ENCODE peak calls at places on chromosomes 1 and 21, in five cellular contexts. One of them, this sample, is unnamed.

GRCh38 chr1:41769068-41769467 is 149.7 kb downstream of the HIVEP3 start:
- DNase-seq in GM12865: no peak
- DNase-seq in lung: no peak
- DNase-seq in OCI-LY7: no peak
- DNase-seq in heart left ventricle: no peak
- DNase-seq in this sample: no peak

GRCh38 chr21:35406600-35406999 is 357.5 kb upstream of the RUNX1 start:
- DNase-seq in OCI-LY7: no peak
- DNase-seq in heart left ventricle: no peak
- DNase-seq in lung: no peak
- DNase-seq in GM12865: no peak
- DNase-seq in this sample: no peak

GRCh38 chr1:28860332-28861073 is 48.5 kb downstream of the OPRD1 start:
- DNase-seq in lung: no peak
- DNase-seq in GM12865: no peak
- DNase-seq in OCI-LY7: no peak
- DNase-seq in heart left ventricle: no peak
- DNase-seq in this sample: no peak

GRCh38 chr1:85274969-85275453 is 1.4 kb downstream of the BCL10 start:
- DNase-seq in lung: no peak
- DNase-seq in heart left ventricle: no peak
- DNase-seq in GM12865: no peak
- DNase-seq in OCI-LY7: peak
- DNase-seq in this sample: no peak

GRCh38 chr1:175725684-175726083 is 17.7 kb downstream of the TNR start:
- DNase-seq in heart left ventricle: peak
- DNase-seq in lung: no peak
- DNase-seq in OCI-LY7: peak
- DNase-seq in GM12865: peak
- DNase-seq in this sample: peak

GRCh38 chr1:110292327-110292741 is 46.8 kb upstream of the RBM15 start:
- DNase-seq in heart left ventricle: no peak
- DNase-seq in lung: no peak
- DNase-seq in OCI-LY7: no peak
- DNase-seq in GM12865: no peak
- DNase-seq in this sample: no peak

GRCh38 chr1:236809133-236809532 is 14.0 kb downstream of the MTR start:
- DNase-seq in GM12865: no peak
- DNase-seq in heart left ventricle: no peak
- DNase-seq in OCI-LY7: no peak
- DNase-seq in lung: no peak
- DNase-seq in this sample: no peak

GRCh38 chr1:54289061-54289938 is 89.3 kb downstream of the MRPL37 start:
- DNase-seq in lung: no peak
- DNase-seq in OCI-LY7: no peak
- DNase-seq in heart left ventricle: no peak
- DNase-seq in GM12865: no peak
- DNase-seq in this sample: no peak

GRCh38 chr1:228074954-228075730 is 7.4 kb upstream of the ARF1 start:
- DNase-seq in lung: no peak
- DNase-seq in heart left ventricle: no peak
- DNase-seq in OCI-LY7: no peak
- DNase-seq in GM12865: no peak
- DNase-seq in this sample: no peak

DNA sequence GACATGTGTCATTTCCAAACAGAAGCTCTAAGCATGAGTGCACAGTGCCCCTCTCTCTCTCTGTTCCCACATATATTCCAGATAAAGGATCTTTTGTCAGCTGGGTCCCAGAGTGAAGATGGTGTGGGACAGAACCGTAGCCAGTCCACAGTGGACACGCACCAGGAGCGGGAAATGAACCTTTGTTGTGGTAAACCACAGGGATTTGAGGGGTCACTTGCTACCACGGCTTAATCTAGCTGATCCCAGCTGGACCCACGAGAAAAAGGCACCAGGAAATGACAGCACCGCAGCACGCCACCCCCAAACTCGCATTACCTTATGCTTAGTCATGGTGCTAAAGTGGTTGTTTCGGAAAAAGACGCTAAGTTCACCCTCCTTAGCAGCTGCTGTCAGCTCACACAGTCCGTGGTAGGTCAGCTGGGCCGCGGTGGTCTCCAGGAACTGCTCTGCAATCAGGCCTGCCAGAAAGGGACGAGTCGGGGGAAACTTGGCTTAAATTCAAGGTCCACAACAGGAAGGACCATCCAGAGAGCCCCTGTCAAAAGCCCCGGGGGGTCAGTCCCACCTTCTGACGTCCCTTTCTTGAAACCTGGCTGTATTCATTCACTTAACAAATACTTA is 7.5 kb downstream of the MINDY1 start:
- DNase-seq in heart left ventricle: no peak
- DNase-seq in OCI-LY7: no peak
- DNase-seq in lung: no peak
- DNase-seq in GM12865: no peak
- DNase-seq in this sample: no peak
- TF ChIP-seq CTCF in heart left ventricle: no peak
- TF ChIP-seq CTCF in OCI-LY7: no peak
- TF ChIP-seq CTCF in lung: no peak
- TF ChIP-seq CTCF in GM12865: no peak
- TF ChIP-seq CTCF in this sample: no peak

GRCh38 chr1:70490153-70490552 is 79.1 kb downstream of the CTH start:
- DNase-seq in heart left ventricle: no peak
- DNase-seq in OCI-LY7: no peak
- DNase-seq in lung: no peak
- DNase-seq in GM12865: no peak
- DNase-seq in this sample: no peak

GRCh38 chr1:70487471-70487840 is 76.4 kb downstream of the CTH start:
- DNase-seq in heart left ventricle: no peak
- DNase-seq in OCI-LY7: no peak
- DNase-seq in lung: no peak
- DNase-seq in GM12865: no peak
- DNase-seq in this sample: no peak

GRCh38 chr1:70486676-70487470 is 75.8 kb downstream of the CTH start:
- DNase-seq in OCI-LY7: no peak
- DNase-seq in heart left ventricle: peak
- DNase-seq in lung: no peak
- DNase-seq in GM12865: no peak
- DNase-seq in this sample: no peak

GRCh38 chr1:70485624-70486023 is 74.6 kb downstream of the CTH start:
- DNase-seq in lung: no peak
- DNase-seq in heart left ventricle: no peak
- DNase-seq in GM12865: no peak
- DNase-seq in OCI-LY7: no peak
- DNase-seq in this sample: no peak

GRCh38 chr1:70487910-70488665 is 77.0 kb downstream of the CTH start:
- DNase-seq in GM12865: peak
- DNase-seq in heart left ventricle: no peak
- DNase-seq in OCI-LY7: peak
- DNase-seq in lung: no peak
- DNase-seq in this sample: peak
- TF ChIP-seq CTCF in GM12865: peak
- TF ChIP-seq CTCF in heart left ventricle: peak
- TF ChIP-seq CTCF in OCI-LY7: peak
- TF ChIP-seq CTCF in lung: no peak
- TF ChIP-seq CTCF in this sample: peak

GRCh38 chr1:201587729-201588128 is 48.8 kb downstream of the NAV1 start:
- DNase-seq in GM12865: no peak
- DNase-seq in OCI-LY7: no peak
- DNase-seq in lung: no peak
- DNase-seq in heart left ventricle: no peak
- DNase-seq in this sample: no peak
- TF ChIP-seq CTCF in GM12865: no peak
- TF ChIP-seq CTCF in OCI-LY7: no peak
- TF ChIP-seq CTCF in lung: no peak
- TF ChIP-seq CTCF in heart left ventricle: no peak
- TF ChIP-seq CTCF in this sample: no peak

GRCh38 chr1:235586413-235586812 is 63.2 kb downstream of the GNG4 start:
- DNase-seq in OCI-LY7: no peak
- DNase-seq in GM12865: no peak
- DNase-seq in heart left ventricle: no peak
- DNase-seq in lung: no peak
- DNase-seq in this sample: no peak
- TF ChIP-seq CTCF in OCI-LY7: no peak
- TF ChIP-seq CTCF in GM12865: no peak
- TF ChIP-seq CTCF in heart left ventricle: no peak
- TF ChIP-seq CTCF in lung: no peak
- TF ChIP-seq CTCF in this sample: no peak

DNA sequence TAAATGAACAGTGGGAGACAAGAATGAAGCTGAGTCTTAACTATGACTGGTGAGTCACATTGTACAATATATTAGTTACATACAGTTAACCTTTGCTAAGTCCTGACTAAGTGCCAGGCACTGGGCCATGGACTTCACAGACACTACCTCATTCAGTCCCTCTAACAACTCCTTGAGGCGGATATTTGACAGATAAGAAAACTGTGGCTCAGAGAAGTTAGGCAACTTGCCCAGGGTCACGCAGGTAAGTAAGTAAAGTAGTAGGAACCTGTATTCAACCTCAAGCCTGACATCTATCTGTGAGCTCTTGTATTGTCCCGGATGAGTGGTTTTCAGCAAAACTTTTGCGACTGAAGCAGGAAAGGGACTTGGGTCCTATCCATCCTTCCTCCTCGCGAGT is 62.1 kb downstream of the GNG12 start:
- DNase-seq in lung: peak
- DNase-seq in heart left ventricle: no peak
- DNase-seq in GM12865: peak
- DNase-seq in OCI-LY7: peak
- DNase-seq in this sample: no peak
- TF ChIP-seq CTCF in lung: no peak
- TF ChIP-seq CTCF in heart left ventricle: no peak
- TF ChIP-seq CTCF in GM12865: peak
- TF ChIP-seq CTCF in OCI-LY7: peak
- TF ChIP-seq CTCF in this sample: no peak

GRCh38 chr21:44740721-44741120 is 29.3 kb upstream of the TSPEAR start:
- DNase-seq in lung: no peak
- DNase-seq in OCI-LY7: no peak
- DNase-seq in GM12865: no peak
- DNase-seq in heart left ventricle: no peak
- DNase-seq in this sample: no peak

GRCh38 chr21:44741921-44742320 is 30.5 kb upstream of the TSPEAR start:
- DNase-seq in OCI-LY7: no peak
- DNase-seq in GM12865: no peak
- DNase-seq in heart left ventricle: no peak
- DNase-seq in lung: no peak
- DNase-seq in this sample: no peak

GRCh38 chr21:44738621-44739020 is 27.2 kb upstream of the TSPEAR start:
- DNase-seq in OCI-LY7: no peak
- DNase-seq in GM12865: no peak
- DNase-seq in lung: no peak
- DNase-seq in heart left ventricle: no peak
- DNase-seq in this sample: no peak

GRCh38 chr21:44739316-44739715 is 27.9 kb upstream of the TSPEAR start:
- DNase-seq in heart left ventricle: no peak
- DNase-seq in lung: no peak
- DNase-seq in GM12865: no peak
- DNase-seq in OCI-LY7: no peak
- DNase-seq in this sample: no peak

DNA sequence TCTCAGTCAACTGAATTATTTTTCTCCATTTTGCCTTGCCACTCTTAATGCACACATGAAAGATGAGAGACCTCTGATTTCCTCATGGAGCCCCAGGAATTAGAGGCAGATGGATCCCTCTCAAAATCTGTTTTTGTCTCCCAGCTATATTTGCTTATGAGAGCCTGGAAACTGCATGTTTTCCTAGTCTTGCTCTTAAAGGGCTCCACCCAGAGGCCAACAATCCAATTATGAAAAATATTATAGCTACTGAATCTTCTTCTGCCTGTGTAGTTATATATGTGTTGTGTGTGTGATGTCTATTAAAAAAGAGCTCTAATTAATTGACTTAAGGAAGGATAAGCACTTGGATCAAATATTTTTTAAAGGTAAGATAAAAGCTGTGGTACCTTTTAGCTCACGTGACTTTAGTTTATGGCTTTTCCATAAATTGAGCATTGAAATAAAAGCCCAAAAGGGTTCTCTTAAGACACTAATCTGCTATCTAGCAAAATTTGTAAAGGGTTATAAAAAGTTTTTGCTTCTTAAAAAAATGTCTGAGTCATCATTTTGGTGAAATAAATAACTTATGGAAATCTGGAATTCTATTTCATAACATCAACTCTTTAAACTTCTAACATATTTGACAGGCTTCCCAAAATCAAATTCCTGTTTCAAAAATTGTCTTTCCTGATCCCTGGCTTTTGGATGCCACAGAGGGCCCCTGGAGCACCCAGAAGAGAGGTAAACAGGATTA is 31.2 kb upstream of the TSPEAR start:
- DNase-seq in GM12865: no peak
- DNase-seq in OCI-LY7: peak
- DNase-seq in lung: no peak
- DNase-seq in heart left ventricle: no peak
- DNase-seq in this sample: no peak
- TF ChIP-seq CTCF in GM12865: peak
- TF ChIP-seq CTCF in OCI-LY7: peak
- TF ChIP-seq CTCF in lung: no peak
- TF ChIP-seq CTCF in heart left ventricle: no peak
- TF ChIP-seq CTCF in this sample: peak

GRCh38 chr1:60132108-60132507 is 58.5 kb upstream of the C1orf87 start:
- DNase-seq in OCI-LY7: no peak
- DNase-seq in lung: no peak
- DNase-seq in heart left ventricle: no peak
- DNase-seq in GM12865: no peak
- DNase-seq in this sample: no peak

GRCh38 chr1:60130703-60131102 is 57.1 kb upstream of the C1orf87 start:
- DNase-seq in heart left ventricle: no peak
- DNase-seq in GM12865: no peak
- DNase-seq in OCI-LY7: no peak
- DNase-seq in lung: no peak
- DNase-seq in this sample: no peak

GRCh38 chr1:60129916-60130315 is 56.3 kb upstream of the C1orf87 start:
- DNase-seq in heart left ventricle: no peak
- DNase-seq in lung: no peak
- DNase-seq in OCI-LY7: no peak
- DNase-seq in GM12865: no peak
- DNase-seq in this sample: no peak

GRCh38 chr1:60126733-60127132 is 53.2 kb upstream of the C1orf87 start:
- DNase-seq in lung: no peak
- DNase-seq in OCI-LY7: no peak
- DNase-seq in GM12865: no peak
- DNase-seq in heart left ventricle: no peak
- DNase-seq in this sample: no peak
- TF ChIP-seq CTCF in lung: no peak
- TF ChIP-seq CTCF in OCI-LY7: no peak
- TF ChIP-seq CTCF in GM12865: no peak
- TF ChIP-seq CTCF in heart left ventricle: no peak
- TF ChIP-seq CTCF in this sample: no peak